ENCODE peak calls at places on chromosomes 7 and 10, in five cellular contexts. J, I, A, M and B are unnamed samples.

GRCh38 chr10:103040424-103040823 is 122.3 kb downstream of the CNNM2 start:
- DNase-seq in J (no peak), I (no peak), A (no peak), M (no peak), B (no peak)

GRCh38 chr10:88528196-88528595 is 54.9 kb downstream of the RNLS start:
- DNase-seq in J (no peak), I (no peak), A (no peak), M (no peak), B (no peak)

GRCh38 chr10:8242295-8242872 is 187.9 kb downstream of the GATA3 start:
- DNase-seq in J (no peak), I (no peak), A (no peak), M (no peak), B (no peak)

GRCh38 chr10:47421057-47421952 is 37.2 kb upstream of the ZNF488 start:
- DNase-seq in J (no peak), I (no peak), A (no peak), M (no peak), B (no peak)

GRCh38 chr10:17527530-17528146 is 73.2 kb upstream of the ST8SIA6 start:
- DNase-seq in J (no peak), I (no peak), A (no peak), M (no peak), B (no peak)

GRCh38 chr10:10658157-10658556 is 359.5 kb upstream of the CELF2 start:
- DNase-seq in J (no peak), I (no peak), A (no peak), M (no peak), B (no peak)

GRCh38 chr10:2985729-2986232 is 81.6 kb upstream of the PFKP start:
- DNase-seq in J (no peak), I (no peak), A (no peak), M (no peak), B (no peak)

GRCh38 chr10:130660266-130660665 is 524.1 kb downstream of the GLRX3 start:
- DNase-seq in J (no peak), I (no peak), A (no peak), M (no peak), B (no peak)

GRCh38 chr7:117386125-117386709 is 41.1 kb downstream of the ASZ1 start:
- DNase-seq in J (no peak), I (no peak), A (no peak), M (no peak), B (no peak)

GRCh38 chr10:78829570-78829969 is 239.2 kb upstream of the ZMIZ1 start:
- DNase-seq in J (no peak), I (no peak), A (no peak), M (no peak), B (no peak)

GRCh38 chr10:69831231-69831855 is 29.6 kb downstream of the COL13A1 start:
- DNase-seq in J (no peak), I (no peak), A (no peak), M (no peak), B (no peak)

GRCh38 chr7:24916463-24917040 is 63.4 kb downstream of the OSBPL3 start:
- DNase-seq in J (no peak), I (no peak), A (no peak), M (no peak), B (no peak)

GRCh38 chr10:95290801-95291633 is at the start of gene PDLIM1:
- DNase-seq in J (peak; percentile 93), I (peak; percentile 92), A (no peak), M (peak; percentile 55), B (no peak)

GRCh38 chr7:55476071-55476803 is 96.1 kb downstream of the VOPP1 start:
- DNase-seq in J (no peak), I (no peak), A (no peak), M (no peak), B (no peak)

GRCh38 chr7:156050636-156051569 is 238.6 kb upstream of the SHH start:
- DNase-seq in J (no peak), I (no peak), A (no peak), M (no peak), B (no peak)

GRCh38 chr7:122219253-122219865 is 75.3 kb upstream of the AASS start:
- DNase-seq in J (no peak), I (peak; percentile 10), A (no peak), M (peak; percentile 13), B (no peak)

GRCh38 chr10:14860782-14861181 is 17.9 kb upstream of the SUV39H2 start:
- DNase-seq in J (no peak), I (no peak), A (no peak), M (no peak), B (no peak)

GRCh38 chr10:88004451-88004850 is 141.0 kb downstream of the PTEN start:
- DNase-seq in J (no peak), I (no peak), A (no peak), M (no peak), B (no peak)

GRCh38 chr10:123621910-123622309 is 44.2 kb upstream of the GPR26 start:
- DNase-seq in J (no peak), I (no peak), A (no peak), M (no peak), B (no peak)

GRCh38 chr7:108000875-108001758 is 1.8 kb downstream of the LAMB1 start:
- DNase-seq in J (no peak), I (peak; percentile 70), A (no peak), M (no peak), B (no peak)

GRCh38 chr7:92695308-92696261 is 105.4 kb upstream of the FAM133B start:
- DNase-seq in J (no peak), I (no peak), A (no peak), M (peak; percentile 99), B (no peak)

GRCh38 chr10:35331894-35332640 is 4.2 kb upstream of the CCNY start:
- DNase-seq in J (no peak), I (no peak), A (no peak), M (peak; percentile 66), B (no peak)

GRCh38 chr10:44030681-44031080 is 354.2 kb downstream of the CXCL12 start:
- DNase-seq in J (no peak), I (no peak), A (no peak), M (no peak), B (no peak)

GRCh38 chr7:90946711-90947501 is 317.3 kb upstream of the FZD1 start:
- DNase-seq in J (no peak), I (no peak), A (no peak), M (no peak), B (no peak)

GRCh38 chr10:132249824-132250375 is 57.9 kb downstream of the STK32C start:
- DNase-seq in J (no peak), I (no peak), A (no peak), M (no peak), B (no peak)

DNA sequence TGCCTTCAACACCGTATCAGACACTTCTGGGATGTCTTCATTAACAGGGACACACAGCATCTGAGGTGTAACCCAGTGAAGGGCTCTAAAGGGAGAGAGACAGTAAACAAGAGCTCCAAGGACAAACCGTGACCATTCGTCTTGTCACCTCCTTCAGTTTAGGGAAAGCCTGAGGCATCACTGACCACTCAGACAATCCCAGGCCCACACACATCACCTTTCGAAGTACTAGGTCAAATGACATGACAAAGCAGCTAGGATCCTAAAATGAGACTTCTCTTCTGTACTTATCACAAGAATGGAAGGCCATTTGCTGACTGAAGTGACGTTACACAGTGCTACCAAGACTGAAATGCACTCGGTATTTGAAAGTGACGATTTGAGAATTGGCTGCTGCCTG is 200.7 kb upstream of the KCTD7 start:
- DNase-seq in J (no peak), I (no peak), A (no peak), M (no peak), B (no peak)
- TF ChIP-seq REST in J (no peak), I (no peak), A (no peak), M (no peak), B (no peak)

DNA sequence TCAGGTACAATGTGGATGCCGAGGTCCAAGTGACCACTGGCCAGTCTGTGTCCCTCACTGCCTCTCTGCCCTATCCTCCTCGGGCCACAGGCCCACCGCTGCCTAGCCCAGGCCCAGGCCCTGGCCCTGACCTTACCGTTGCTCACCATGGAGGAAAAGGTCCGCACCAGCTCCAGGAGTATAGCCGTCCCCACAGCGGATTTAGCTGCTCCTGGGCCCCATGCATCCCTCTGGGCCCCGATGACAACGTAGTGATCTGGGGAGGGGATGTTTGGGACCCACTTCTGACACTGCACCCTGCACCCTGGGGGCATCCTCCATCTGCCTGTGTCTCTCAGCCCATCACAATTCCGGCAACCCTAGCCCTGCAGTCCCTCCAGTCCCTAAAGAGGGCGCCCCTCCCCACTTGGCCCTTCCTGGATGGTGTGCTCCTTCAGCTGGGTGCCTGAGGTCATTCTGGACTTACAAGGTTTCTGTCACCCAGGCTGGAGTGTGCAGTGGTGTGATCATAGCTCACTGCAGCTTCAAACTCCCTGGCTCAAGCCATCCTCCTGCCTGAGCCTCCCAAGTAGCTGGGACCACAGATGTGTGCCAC is 12.1 kb downstream of the TFR2 start:
- DNase-seq in J (peak; percentile 59), I (peak; percentile 86), A (no peak), M (no peak), B (no peak)
- TF ChIP-seq POLR2AphosphoS5 in J (no peak), I (no peak), A (no peak), M (no peak), B (no peak)

DNA sequence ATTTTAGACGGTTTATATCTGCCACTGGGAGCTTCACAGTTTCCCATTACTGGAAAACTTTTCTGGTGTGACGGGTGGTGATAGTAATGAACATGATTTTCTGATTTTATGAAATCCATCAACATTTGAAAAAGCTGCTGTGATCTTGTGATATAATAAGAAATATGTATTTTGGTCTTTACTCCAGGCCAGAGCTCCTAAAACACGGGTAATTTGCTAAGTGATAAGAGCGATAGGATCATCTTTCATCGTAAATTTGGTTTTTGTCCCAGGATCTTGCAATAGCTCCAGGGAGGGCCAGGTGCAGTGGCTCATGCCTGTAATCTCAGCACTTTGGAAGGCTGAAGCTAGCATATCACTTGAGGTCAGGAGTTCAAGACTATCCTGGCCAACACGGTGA is 10.8 kb upstream of the RNF216 start:
- DNase-seq in J (no peak), I (peak; percentile 66), A (no peak), M (no peak), B (no peak)
- TF ChIP-seq GABPA in J (no peak), I (no peak), A (no peak), M (no peak), B (no peak)

GRCh38 chr10:61845950-61846268 is 55.6 kb upstream of the ARID5B start:
- DNase-seq in J (no peak), I (no peak), A (no peak), M (no peak), B (no peak)

GRCh38 chr10:61844116-61844515 is 57.4 kb upstream of the ARID5B start:
- DNase-seq in J (peak; percentile 55), I (no peak), A (no peak), M (no peak), B (no peak)

GRCh38 chr10:61847087-61847486 is 54.4 kb upstream of the ARID5B start:
- DNase-seq in J (no peak), I (no peak), A (no peak), M (no peak), B (no peak)

GRCh38 chr10:61846370-61847031 is 55.0 kb upstream of the ARID5B start:
- DNase-seq in J (no peak), I (no peak), A (no peak), M (no peak), B (no peak)

DNA sequence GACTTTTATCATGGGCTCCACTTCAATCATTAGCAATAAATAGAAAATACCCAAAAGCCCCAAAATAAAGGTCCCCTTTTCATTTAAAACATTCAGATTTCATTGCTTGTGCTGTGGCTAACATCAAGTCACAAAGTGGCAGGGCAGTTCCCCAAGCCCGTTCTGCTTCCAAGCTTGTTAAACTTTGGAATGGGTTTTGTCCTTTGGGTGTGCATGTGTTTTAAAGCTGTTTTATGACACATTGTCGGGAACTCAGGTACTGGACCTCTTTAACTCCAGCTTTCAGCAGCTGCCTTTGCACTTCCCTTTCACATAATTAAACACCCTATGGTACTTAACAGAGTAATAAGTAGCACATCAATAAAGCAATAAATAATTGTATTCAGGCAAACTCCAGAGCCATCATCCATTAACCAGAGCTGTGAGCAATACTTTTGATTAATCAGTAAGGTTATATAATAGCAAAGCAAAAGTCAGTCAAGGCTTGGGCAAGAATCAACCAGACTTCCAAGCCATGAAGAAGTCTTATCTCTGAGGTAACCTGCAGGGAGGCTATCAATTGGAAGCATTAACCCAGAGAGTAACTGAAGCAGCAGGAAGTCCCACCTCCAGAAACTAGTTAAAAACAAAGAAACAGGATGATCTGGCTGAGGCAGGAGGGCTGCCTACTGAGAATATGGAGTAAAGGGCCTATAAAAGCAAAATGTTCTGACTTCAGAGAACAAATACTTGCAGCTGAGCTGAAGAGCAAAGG is 56.1 kb upstream of the ARID5B start:
- DNase-seq in J (peak; percentile 42), I (no peak), A (no peak), M (no peak), B (no peak)
- TF ChIP-seq REST in J (no peak), I (no peak), A (no peak), M (no peak), B (no peak)